ENCODE peak calls at places on chromosomes 2 and 18, in ten cellular contexts. One of them, this sample, is unnamed.

GRCh38 chr18:76209597-76209996 is 285.4 kb downstream of the ZNF516 start:
- DNase-seq in psoas muscle: no peak
- DNase-seq in heart right ventricle: no peak
- DNase-seq in suprapubic skin: no peak
- DNase-seq in neural crest cell: no peak
- DNase-seq in CD8-positive, alpha-beta T cell: no peak
- DNase-seq in cardiac muscle cell: no peak
- DNase-seq in AG04450: peak; percentile 0
- DNase-seq in SK-N-SH: no peak
- DNase-seq in ascending aorta: no peak
- DNase-seq in this sample: no peak

GRCh38 chr2:135245055-135245454 is 193.0 kb downstream of the RAB3GAP1 start:
- DNase-seq in psoas muscle: no peak
- DNase-seq in heart right ventricle: no peak
- DNase-seq in suprapubic skin: no peak
- DNase-seq in neural crest cell: no peak
- DNase-seq in CD8-positive, alpha-beta T cell: no peak
- DNase-seq in cardiac muscle cell: no peak
- DNase-seq in AG04450: no peak
- DNase-seq in SK-N-SH: no peak
- DNase-seq in ascending aorta: no peak
- DNase-seq in this sample: no peak

GRCh38 chr2:44314354-44314753 is 39.1 kb downstream of the SLC3A1 start:
- DNase-seq in psoas muscle: no peak
- DNase-seq in heart right ventricle: no peak
- DNase-seq in suprapubic skin: no peak
- DNase-seq in neural crest cell: no peak
- DNase-seq in CD8-positive, alpha-beta T cell: no peak
- DNase-seq in cardiac muscle cell: no peak
- DNase-seq in AG04450: no peak
- DNase-seq in SK-N-SH: peak; percentile 19
- DNase-seq in ascending aorta: no peak
- DNase-seq in this sample: no peak

GRCh38 chr2:182426082-182426914 is 538 bp downstream of the PDE1A start:
- DNase-seq in psoas muscle: no peak
- DNase-seq in heart right ventricle: no peak
- DNase-seq in suprapubic skin: no peak
- DNase-seq in neural crest cell: no peak
- DNase-seq in CD8-positive, alpha-beta T cell: no peak
- DNase-seq in cardiac muscle cell: peak; percentile 58
- DNase-seq in AG04450: no peak
- DNase-seq in SK-N-SH: no peak
- DNase-seq in ascending aorta: no peak
- DNase-seq in this sample: no peak

GRCh38 chr2:166773268-166773949 is 114.9 kb upstream of the XIRP2 start:
- DNase-seq in psoas muscle: no peak
- DNase-seq in heart right ventricle: no peak
- DNase-seq in suprapubic skin: no peak
- DNase-seq in neural crest cell: no peak
- DNase-seq in CD8-positive, alpha-beta T cell: no peak
- DNase-seq in cardiac muscle cell: no peak
- DNase-seq in AG04450: no peak
- DNase-seq in SK-N-SH: no peak
- DNase-seq in ascending aorta: no peak
- DNase-seq in this sample: no peak

GRCh38 chr2:58428553-58429284 is 187.6 kb upstream of the FANCL start:
- DNase-seq in psoas muscle: no peak
- DNase-seq in heart right ventricle: no peak
- DNase-seq in suprapubic skin: no peak
- DNase-seq in neural crest cell: peak; percentile 45
- DNase-seq in CD8-positive, alpha-beta T cell: no peak
- DNase-seq in cardiac muscle cell: peak; percentile 75
- DNase-seq in AG04450: no peak
- DNase-seq in SK-N-SH: peak; percentile 91
- DNase-seq in ascending aorta: no peak
- DNase-seq in this sample: peak; percentile 24

GRCh38 chr2:127646487-127647241 is 711 bp downstream of the GPR17 start:
- DNase-seq in psoas muscle: peak; percentile 15
- DNase-seq in heart right ventricle: no peak
- DNase-seq in suprapubic skin: no peak
- DNase-seq in neural crest cell: no peak
- DNase-seq in CD8-positive, alpha-beta T cell: no peak
- DNase-seq in cardiac muscle cell: no peak
- DNase-seq in AG04450: no peak
- DNase-seq in SK-N-SH: no peak
- DNase-seq in ascending aorta: no peak
- DNase-seq in this sample: no peak

GRCh38 chr2:232894251-232894650 is 24.2 kb downstream of the SNORC start:
- DNase-seq in psoas muscle: no peak
- DNase-seq in heart right ventricle: no peak
- DNase-seq in suprapubic skin: no peak
- DNase-seq in neural crest cell: no peak
- DNase-seq in CD8-positive, alpha-beta T cell: no peak
- DNase-seq in cardiac muscle cell: no peak
- DNase-seq in AG04450: no peak
- DNase-seq in SK-N-SH: no peak
- DNase-seq in ascending aorta: no peak
- DNase-seq in this sample: no peak

GRCh38 chr18:52326001-52326400 is 14.0 kb upstream of the DCC start:
- DNase-seq in psoas muscle: no peak
- DNase-seq in heart right ventricle: no peak
- DNase-seq in suprapubic skin: no peak
- DNase-seq in neural crest cell: no peak
- DNase-seq in CD8-positive, alpha-beta T cell: no peak
- DNase-seq in cardiac muscle cell: peak; percentile 24
- DNase-seq in AG04450: no peak
- DNase-seq in SK-N-SH: no peak
- DNase-seq in ascending aorta: no peak
- DNase-seq in this sample: no peak

GRCh38 chr2:76517238-76517909 is 806.7 kb upstream of the GCFC2 start:
- DNase-seq in psoas muscle: no peak
- DNase-seq in heart right ventricle: no peak
- DNase-seq in suprapubic skin: no peak
- DNase-seq in neural crest cell: no peak
- DNase-seq in CD8-positive, alpha-beta T cell: no peak
- DNase-seq in cardiac muscle cell: no peak
- DNase-seq in AG04450: no peak
- DNase-seq in SK-N-SH: no peak
- DNase-seq in ascending aorta: no peak
- DNase-seq in this sample: no peak

GRCh38 chr2:241161646-241162281 is 11.5 kb downstream of the PPP1R7 start:
- DNase-seq in psoas muscle: peak; percentile 89
- DNase-seq in heart right ventricle: peak; percentile 77
- DNase-seq in suprapubic skin: peak; percentile 88
- DNase-seq in neural crest cell: no peak
- DNase-seq in CD8-positive, alpha-beta T cell: no peak
- DNase-seq in cardiac muscle cell: no peak
- DNase-seq in AG04450: no peak
- DNase-seq in SK-N-SH: no peak
- DNase-seq in ascending aorta: peak; percentile 87
- DNase-seq in this sample: no peak

DNA sequence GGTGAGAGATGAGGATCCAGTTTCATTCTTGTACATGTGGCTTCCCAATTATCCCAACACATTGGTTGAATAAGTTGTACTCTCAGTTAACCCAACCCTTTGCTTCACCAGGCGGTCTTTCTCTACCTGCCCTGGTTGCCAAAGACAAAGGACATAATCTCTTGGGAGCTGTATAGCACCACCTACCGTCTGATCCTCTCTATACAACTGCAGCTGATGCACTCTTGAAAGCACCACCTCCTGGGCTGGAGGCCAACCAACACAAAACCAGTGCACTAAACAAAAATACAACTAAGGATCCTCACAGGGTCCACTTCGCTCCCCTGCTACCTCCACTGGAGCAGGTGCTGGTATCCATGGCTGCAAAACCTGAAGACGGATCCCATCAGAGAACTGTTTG is 473.6 kb upstream of the NRXN1 start:
- DNase-seq in psoas muscle: no peak
- DNase-seq in heart right ventricle: no peak
- DNase-seq in suprapubic skin: no peak
- DNase-seq in neural crest cell: no peak
- DNase-seq in CD8-positive, alpha-beta T cell: no peak
- DNase-seq in cardiac muscle cell: no peak
- DNase-seq in AG04450: no peak
- DNase-seq in SK-N-SH: no peak
- DNase-seq in ascending aorta: no peak
- DNase-seq in this sample: no peak
- TF ChIP-seq CTCF in psoas muscle: no peak
- TF ChIP-seq CTCF in heart right ventricle: no peak
- TF ChIP-seq CTCF in suprapubic skin: no peak
- TF ChIP-seq CTCF in neural crest cell: no peak
- TF ChIP-seq CTCF in CD8-positive, alpha-beta T cell: no peak
- TF ChIP-seq CTCF in cardiac muscle cell: no peak
- TF ChIP-seq CTCF in AG04450: no peak
- TF ChIP-seq CTCF in SK-N-SH: no peak
- TF ChIP-seq CTCF in ascending aorta: no peak
- TF ChIP-seq CTCF in this sample: no peak

GRCh38 chr2:39120521-39120770 is 405 bp downstream of the SOS1 start:
- DNase-seq in psoas muscle: no peak
- DNase-seq in heart right ventricle: no peak
- DNase-seq in suprapubic skin: no peak
- DNase-seq in neural crest cell: no peak
- DNase-seq in CD8-positive, alpha-beta T cell: no peak
- DNase-seq in cardiac muscle cell: no peak
- DNase-seq in AG04450: no peak
- DNase-seq in SK-N-SH: no peak
- DNase-seq in ascending aorta: no peak
- DNase-seq in this sample: no peak

GRCh38 chr2:39118786-39119499 is 1.9 kb downstream of the SOS1 start:
- DNase-seq in psoas muscle: no peak
- DNase-seq in heart right ventricle: no peak
- DNase-seq in suprapubic skin: no peak
- DNase-seq in neural crest cell: no peak
- DNase-seq in CD8-positive, alpha-beta T cell: no peak
- DNase-seq in cardiac muscle cell: no peak
- DNase-seq in AG04450: no peak
- DNase-seq in SK-N-SH: no peak
- DNase-seq in ascending aorta: no peak
- DNase-seq in this sample: no peak

GRCh38 chr2:39121523-39122063 is 742 bp upstream of the SOS1 start:
- DNase-seq in psoas muscle: no peak
- DNase-seq in heart right ventricle: no peak
- DNase-seq in suprapubic skin: no peak
- DNase-seq in neural crest cell: no peak
- DNase-seq in CD8-positive, alpha-beta T cell: no peak
- DNase-seq in cardiac muscle cell: peak; percentile 55
- DNase-seq in AG04450: no peak
- DNase-seq in SK-N-SH: peak; percentile 32
- DNase-seq in ascending aorta: no peak
- DNase-seq in this sample: no peak

GRCh38 chr2:39120771-39121522 is at the start of gene SOS1:
- DNase-seq in psoas muscle: peak; percentile 96
- DNase-seq in heart right ventricle: peak; percentile 97
- DNase-seq in suprapubic skin: peak; percentile 97
- DNase-seq in neural crest cell: peak; percentile 96
- DNase-seq in CD8-positive, alpha-beta T cell: peak; percentile 79
- DNase-seq in cardiac muscle cell: peak; percentile 97
- DNase-seq in AG04450: peak; percentile 82
- DNase-seq in SK-N-SH: peak; percentile 98
- DNase-seq in ascending aorta: peak; percentile 96
- DNase-seq in this sample: peak; percentile 78

DNA sequence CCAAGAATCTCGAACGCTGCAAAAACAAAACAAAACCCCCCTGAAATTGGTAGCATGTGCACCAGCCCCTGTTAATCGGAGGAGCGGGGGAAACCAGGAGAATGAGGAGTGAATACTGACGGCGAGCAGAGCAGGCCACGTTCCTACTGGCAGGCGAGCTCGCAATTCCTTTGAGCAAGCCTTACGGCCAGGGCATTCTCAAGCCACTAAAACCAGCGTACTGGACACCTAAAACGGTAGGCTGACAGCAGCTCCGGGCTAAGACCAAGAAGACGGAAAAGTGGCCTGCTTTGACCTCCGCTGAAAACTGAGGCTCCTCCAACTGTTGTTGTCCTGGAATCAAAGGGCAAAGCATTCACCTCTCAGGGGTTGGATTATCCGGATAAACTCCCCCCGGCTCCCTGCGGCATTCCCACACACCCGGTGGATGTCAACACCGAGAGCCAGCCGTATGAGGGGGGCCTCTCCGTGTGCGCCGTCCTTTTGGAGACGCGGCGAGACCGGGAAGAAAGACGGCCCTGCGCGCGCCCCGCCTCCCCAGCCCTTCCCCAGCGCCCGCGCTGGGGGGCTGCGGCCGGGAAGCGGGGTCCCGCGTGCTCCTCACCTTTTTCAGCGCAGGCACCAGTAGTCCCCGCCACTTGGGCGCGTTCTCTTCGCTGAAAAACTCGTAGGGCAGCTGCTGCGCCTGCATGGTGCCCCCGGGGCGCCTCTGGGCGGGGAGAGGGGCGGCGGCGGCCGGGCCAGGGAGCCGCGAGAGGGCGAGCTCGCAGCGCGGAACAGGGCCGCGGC is 925 bp downstream of the SOS1 start:
- DNase-seq in psoas muscle: peak; percentile 62
- DNase-seq in heart right ventricle: peak; percentile 32
- DNase-seq in suprapubic skin: no peak
- DNase-seq in neural crest cell: peak; percentile 48
- DNase-seq in CD8-positive, alpha-beta T cell: peak; percentile 31
- DNase-seq in cardiac muscle cell: peak; percentile 79
- DNase-seq in AG04450: no peak
- DNase-seq in SK-N-SH: peak; percentile 95
- DNase-seq in ascending aorta: peak; percentile 74
- DNase-seq in this sample: no peak
- TF ChIP-seq CTCF in psoas muscle: peak; percentile 29
- TF ChIP-seq CTCF in heart right ventricle: peak; percentile 54
- TF ChIP-seq CTCF in suprapubic skin: peak; percentile 39
- TF ChIP-seq CTCF in neural crest cell: no peak
- TF ChIP-seq CTCF in CD8-positive, alpha-beta T cell: no peak
- TF ChIP-seq CTCF in cardiac muscle cell: peak; percentile 35
- TF ChIP-seq CTCF in AG04450: peak; percentile 15
- TF ChIP-seq CTCF in SK-N-SH: peak; percentile 38
- TF ChIP-seq CTCF in ascending aorta: peak; percentile 13
- TF ChIP-seq CTCF in this sample: peak; percentile 25

DNA sequence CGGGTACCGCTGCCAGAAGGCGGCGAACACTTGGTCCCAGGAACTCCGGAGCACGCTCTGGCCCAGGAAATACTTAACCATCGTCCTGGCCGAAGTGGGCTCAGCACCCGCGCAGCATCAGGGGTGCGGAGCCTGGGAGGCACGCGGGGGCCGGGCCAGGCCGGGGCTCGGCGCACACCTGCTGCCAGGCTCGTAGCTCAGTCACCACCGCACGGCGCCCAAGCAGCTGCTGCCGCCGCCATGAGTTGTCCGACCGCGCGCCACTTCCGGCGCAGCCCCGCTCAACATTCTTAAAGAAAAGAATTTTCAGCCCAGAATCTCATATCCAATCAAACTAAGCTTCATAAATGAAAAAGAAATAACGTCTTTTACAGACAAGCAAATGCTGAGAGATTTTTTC is 34.0 kb downstream of the MDH1 start:
- DNase-seq in psoas muscle: no peak
- DNase-seq in heart right ventricle: no peak
- DNase-seq in suprapubic skin: no peak
- DNase-seq in neural crest cell: no peak
- DNase-seq in CD8-positive, alpha-beta T cell: no peak
- DNase-seq in cardiac muscle cell: no peak
- DNase-seq in AG04450: no peak
- DNase-seq in SK-N-SH: no peak
- DNase-seq in ascending aorta: no peak
- DNase-seq in this sample: no peak
- TF ChIP-seq CTCF in psoas muscle: no peak
- TF ChIP-seq CTCF in heart right ventricle: no peak
- TF ChIP-seq CTCF in suprapubic skin: no peak
- TF ChIP-seq CTCF in neural crest cell: no peak
- TF ChIP-seq CTCF in CD8-positive, alpha-beta T cell: no peak
- TF ChIP-seq CTCF in cardiac muscle cell: no peak
- TF ChIP-seq CTCF in AG04450: no peak
- TF ChIP-seq CTCF in SK-N-SH: no peak
- TF ChIP-seq CTCF in ascending aorta: no peak
- TF ChIP-seq CTCF in this sample: no peak

GRCh38 chr18:11398625-11399024 is 210.8 kb upstream of the SLC35G4 start:
- DNase-seq in psoas muscle: no peak
- DNase-seq in heart right ventricle: no peak
- DNase-seq in suprapubic skin: no peak
- DNase-seq in neural crest cell: no peak
- DNase-seq in CD8-positive, alpha-beta T cell: no peak
- DNase-seq in cardiac muscle cell: no peak
- DNase-seq in AG04450: no peak
- DNase-seq in SK-N-SH: no peak
- DNase-seq in ascending aorta: no peak
- DNase-seq in this sample: no peak
- TF ChIP-seq CTCF in psoas muscle: no peak
- TF ChIP-seq CTCF in heart right ventricle: no peak
- TF ChIP-seq CTCF in suprapubic skin: no peak
- TF ChIP-seq CTCF in neural crest cell: peak; percentile 37
- TF ChIP-seq CTCF in CD8-positive, alpha-beta T cell: no peak
- TF ChIP-seq CTCF in cardiac muscle cell: peak; percentile 18
- TF ChIP-seq CTCF in AG04450: peak; percentile 43
- TF ChIP-seq CTCF in SK-N-SH: peak; percentile 54
- TF ChIP-seq CTCF in ascending aorta: no peak
- TF ChIP-seq CTCF in this sample: peak; percentile 21

This sample was measured in D721Med.